ENCODE peak calls at places on chromosomes 13 and 19, in five cellular contexts. One of them, this sample, is unnamed.
A peak's percentile ranks its signal among the peaks of the same experiment; 100 is the strongest.

GRCh38 chr13:58134525-58134924 is 503.0 kb downstream of the PCDH17 start:
- DNase-seq in left ventricle myocardium inferior: no peak
- DNase-seq in tibial nerve: no peak
- DNase-seq in left lung: peak; percentile 14
- DNase-seq in A673: no peak
- DNase-seq in this sample: no peak

GRCh38 chr13:79385694-79386093 is 20.4 kb downstream of the RBM26 start:
- DNase-seq in left ventricle myocardium inferior: no peak
- DNase-seq in tibial nerve: no peak
- DNase-seq in left lung: no peak
- DNase-seq in A673: no peak
- DNase-seq in this sample: no peak

GRCh38 chr19:6260912-6261636 is 18.7 kb downstream of the MLLT1 start:
- DNase-seq in left ventricle myocardium inferior: no peak
- DNase-seq in tibial nerve: no peak
- DNase-seq in left lung: no peak
- DNase-seq in A673: peak; percentile 44
- DNase-seq in this sample: peak; percentile 24

GRCh38 chr19:41529484-41530183 is 46.3 kb upstream of the CEACAM21 start:
- DNase-seq in left ventricle myocardium inferior: no peak
- DNase-seq in tibial nerve: no peak
- DNase-seq in left lung: no peak
- DNase-seq in A673: no peak
- DNase-seq in this sample: no peak

GRCh38 chr13:74064805-74065204 is 69.4 kb downstream of the KLF12 start:
- DNase-seq in left ventricle myocardium inferior: no peak
- DNase-seq in tibial nerve: no peak
- DNase-seq in left lung: no peak
- DNase-seq in A673: no peak
- DNase-seq in this sample: no peak

GRCh38 chr13:20369886-20370361 is 137.8 kb upstream of the GJB6 start:
- DNase-seq in left ventricle myocardium inferior: no peak
- DNase-seq in tibial nerve: no peak
- DNase-seq in left lung: no peak
- DNase-seq in A673: no peak
- DNase-seq in this sample: no peak

GRCh38 chr13:74251778-74252519 is 117.7 kb upstream of the KLF12 start:
- DNase-seq in left ventricle myocardium inferior: no peak
- DNase-seq in tibial nerve: no peak
- DNase-seq in left lung: no peak
- DNase-seq in A673: no peak
- DNase-seq in this sample: no peak

GRCh38 chr19:43774103-43774939 is 6.5 kb downstream of the KCNN4 start:
- DNase-seq in left ventricle myocardium inferior: peak; percentile 68
- DNase-seq in tibial nerve: no peak
- DNase-seq in left lung: peak; percentile 87
- DNase-seq in A673: no peak
- DNase-seq in this sample: peak; percentile 67

GRCh38 chr19:55173717-55174409 is 6.2 kb downstream of the SYT5 start:
- DNase-seq in left ventricle myocardium inferior: peak; percentile 63
- DNase-seq in tibial nerve: no peak
- DNase-seq in left lung: no peak
- DNase-seq in A673: peak; percentile 88
- DNase-seq in this sample: peak; percentile 59

GRCh38 chr13:38348890-38349289 is 761 bp upstream of the UFM1 start:
- DNase-seq in left ventricle myocardium inferior: no peak
- DNase-seq in tibial nerve: no peak
- DNase-seq in left lung: no peak
- DNase-seq in A673: no peak
- DNase-seq in this sample: no peak

GRCh38 chr19:7900931-7901330 is 2.7 kb upstream of the MAP2K7 start:
- DNase-seq in left ventricle myocardium inferior: no peak
- DNase-seq in tibial nerve: no peak
- DNase-seq in left lung: no peak
- DNase-seq in A673: no peak
- DNase-seq in this sample: no peak

GRCh38 chr19:53980553-53981407 is 10.7 kb upstream of the CACNG6 start:
- DNase-seq in left ventricle myocardium inferior: no peak
- DNase-seq in tibial nerve: no peak
- DNase-seq in left lung: no peak
- DNase-seq in A673: peak; percentile 76
- DNase-seq in this sample: no peak

GRCh38 chr13:39900106-39900750 is 244.8 kb downstream of the COG6 start:
- DNase-seq in left ventricle myocardium inferior: no peak
- DNase-seq in tibial nerve: no peak
- DNase-seq in left lung: no peak
- DNase-seq in A673: peak; percentile 18
- DNase-seq in this sample: no peak

GRCh38 chr19:51372649-51373504 is at the start of gene NKG7:
- DNase-seq in left ventricle myocardium inferior: no peak
- DNase-seq in tibial nerve: no peak
- DNase-seq in left lung: no peak
- DNase-seq in A673: no peak
- DNase-seq in this sample: no peak

GRCh38 chr13:41827507-41828213 is 133.2 kb downstream of the VWA8 start:
- DNase-seq in left ventricle myocardium inferior: no peak
- DNase-seq in tibial nerve: no peak
- DNase-seq in left lung: no peak
- DNase-seq in A673: peak; percentile 52
- DNase-seq in this sample: peak; percentile 18

GRCh38 chr13:30576528-30576927 is 41.2 kb upstream of the USPL1 start:
- DNase-seq in left ventricle myocardium inferior: no peak
- DNase-seq in tibial nerve: no peak
- DNase-seq in left lung: no peak
- DNase-seq in A673: peak; percentile 61
- DNase-seq in this sample: no peak

GRCh38 chr19:35436477-35437141 is 11.4 kb upstream of the FFAR2 start:
- DNase-seq in left ventricle myocardium inferior: no peak
- DNase-seq in tibial nerve: no peak
- DNase-seq in left lung: peak; percentile 72
- DNase-seq in A673: peak; percentile 63
- DNase-seq in this sample: no peak

GRCh38 chr19:7869910-7870511 is 4.2 kb downstream of the PRR36 start:
- DNase-seq in left ventricle myocardium inferior: no peak
- DNase-seq in tibial nerve: no peak
- DNase-seq in left lung: no peak
- DNase-seq in A673: peak; percentile 93
- DNase-seq in this sample: no peak

GRCh38 chr19:2469102-2469914 is 6.6 kb upstream of the GADD45B start:
- DNase-seq in left ventricle myocardium inferior: no peak
- DNase-seq in tibial nerve: no peak
- DNase-seq in left lung: no peak
- DNase-seq in A673: peak; percentile 92
- DNase-seq in this sample: no peak

GRCh38 chr19:2039082-2039958 is 11.7 kb downstream of the MKNK2 start:
- DNase-seq in left ventricle myocardium inferior: no peak
- DNase-seq in tibial nerve: no peak
- DNase-seq in left lung: peak; percentile 79
- DNase-seq in A673: no peak
- DNase-seq in this sample: no peak

GRCh38 chr19:16330368-16330801 is 5.8 kb downstream of the KLF2 start:
- DNase-seq in left ventricle myocardium inferior: peak; percentile 63
- DNase-seq in tibial nerve: no peak
- DNase-seq in left lung: peak; percentile 92
- DNase-seq in A673: no peak
- DNase-seq in this sample: peak; percentile 81
- H3K4me1 ChIP-seq in left ventricle myocardium inferior: peaks cover 52% of the 10 kb centered on the region
- H3K4me1 ChIP-seq in tibial nerve: peaks cover 29% of the 10 kb centered on the region
- H3K4me1 ChIP-seq in left lung: peaks cover 73% of the 10 kb centered on the region
- H3K4me1 ChIP-seq in A673: no peaks in the 10 kb centered on the region
- H3K4me1 ChIP-seq in this sample: no peaks in the 10 kb centered on the region

GRCh38 chr19:49857061-49857833 is 6.3 kb downstream of the PTOV1 start:
- DNase-seq in left ventricle myocardium inferior: no peak
- DNase-seq in tibial nerve: no peak
- DNase-seq in left lung: peak; percentile 75
- DNase-seq in A673: no peak
- DNase-seq in this sample: peak; percentile 51

GRCh38 chr19:49858591-49858985 is 7.6 kb downstream of the PTOV1 start:
- DNase-seq in left ventricle myocardium inferior: no peak
- DNase-seq in tibial nerve: peak; percentile 14
- DNase-seq in left lung: peak; percentile 70
- DNase-seq in A673: no peak
- DNase-seq in this sample: peak; percentile 48

GRCh38 chr19:49859838-49860715 is 7.3 kb downstream of the PNKP start:
- DNase-seq in left ventricle myocardium inferior: no peak
- DNase-seq in tibial nerve: no peak
- DNase-seq in left lung: peak; percentile 55
- DNase-seq in A673: no peak
- DNase-seq in this sample: peak; percentile 47

GRCh38 chr19:49856574-49857021 is 5.6 kb downstream of the PTOV1 start:
- DNase-seq in left ventricle myocardium inferior: no peak
- DNase-seq in tibial nerve: no peak
- DNase-seq in left lung: peak; percentile 73
- DNase-seq in A673: no peak
- DNase-seq in this sample: peak; percentile 46

GRCh38 chr19:49857834-49858590 is 7.1 kb downstream of the PTOV1 start:
- DNase-seq in left ventricle myocardium inferior: no peak
- DNase-seq in tibial nerve: peak; percentile 13
- DNase-seq in left lung: peak; percentile 39
- DNase-seq in A673: no peak
- DNase-seq in this sample: peak; percentile 50
- TF ChIP-seq CTCF in left ventricle myocardium inferior: no peak
- TF ChIP-seq CTCF in tibial nerve: no peak
- TF ChIP-seq CTCF in left lung: no peak
- TF ChIP-seq CTCF in A673: no peak
- TF ChIP-seq CTCF in this sample: no peak

GRCh38 chr19:47507031-47507430 is 7.8 kb downstream of the NAPA start:
- DNase-seq in left ventricle myocardium inferior: no peak
- DNase-seq in tibial nerve: no peak
- DNase-seq in left lung: peak; percentile 24
- DNase-seq in A673: no peak
- DNase-seq in this sample: no peak

GRCh38 chr19:47507924-47508553 is 6.8 kb downstream of the NAPA start:
- DNase-seq in left ventricle myocardium inferior: no peak
- DNase-seq in tibial nerve: no peak
- DNase-seq in left lung: peak; percentile 49
- DNase-seq in A673: no peak
- DNase-seq in this sample: no peak

GRCh38 chr19:47509973-47510372 is 4.9 kb downstream of the NAPA start:
- DNase-seq in left ventricle myocardium inferior: no peak
- DNase-seq in tibial nerve: no peak
- DNase-seq in left lung: peak; percentile 48
- DNase-seq in A673: no peak
- DNase-seq in this sample: no peak

GRCh38 chr19:47509170-47509847 is 5.6 kb downstream of the NAPA start:
- DNase-seq in left ventricle myocardium inferior: no peak
- DNase-seq in tibial nerve: no peak
- DNase-seq in left lung: peak; percentile 42
- DNase-seq in A673: no peak
- DNase-seq in this sample: no peak

DNA sequence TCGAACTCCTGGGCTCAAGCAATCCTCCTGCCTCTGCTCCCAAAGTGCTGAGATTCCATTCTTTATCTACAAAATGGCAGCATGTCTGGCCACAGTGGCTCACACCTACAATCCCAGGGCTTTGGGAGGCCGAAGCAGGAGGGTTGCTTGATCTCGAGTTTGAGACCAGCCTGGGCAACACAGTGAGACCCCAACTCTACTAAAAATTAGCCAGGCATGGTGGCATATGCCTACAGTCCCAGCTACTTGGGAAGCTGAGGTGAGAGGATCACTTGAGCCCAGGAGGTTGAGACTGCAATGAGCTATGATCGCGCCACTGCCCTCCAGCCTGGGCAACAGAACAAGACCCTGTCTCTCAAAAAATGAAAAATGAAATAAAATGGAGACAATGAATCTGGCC is 6.1 kb downstream of the NAPA start:
- DNase-seq in left ventricle myocardium inferior: no peak
- DNase-seq in tibial nerve: no peak
- DNase-seq in left lung: peak; percentile 26
- DNase-seq in A673: no peak
- DNase-seq in this sample: no peak
- H3K4me1 ChIP-seq in left ventricle myocardium inferior: peaks cover 91% of the 10 kb centered on the region
- H3K4me1 ChIP-seq in tibial nerve: peaks cover 65% of the 10 kb centered on the region
- H3K4me1 ChIP-seq in left lung: peaks cover 70% of the 10 kb centered on the region
- H3K4me1 ChIP-seq in A673: no peaks in the 10 kb centered on the region
- H3K4me1 ChIP-seq in this sample: no peaks in the 10 kb centered on the region

GRCh38 chr19:33373701-33374405 is at the start of gene CEBPG:
- DNase-seq in left ventricle myocardium inferior: peak; percentile 59
- DNase-seq in tibial nerve: no peak
- DNase-seq in left lung: peak; percentile 97
- DNase-seq in A673: peak; percentile 62
- DNase-seq in this sample: peak; percentile 71
- TF ChIP-seq CTCF in left ventricle myocardium inferior: peak; percentile 35
- TF ChIP-seq CTCF in tibial nerve: no peak
- TF ChIP-seq CTCF in left lung: no peak
- TF ChIP-seq CTCF in A673: no peak
- TF ChIP-seq CTCF in this sample: peak; percentile 7

GRCh38 chr13:23789576-23790346 is 99.4 kb downstream of the MIPEP start:
- DNase-seq in left ventricle myocardium inferior: no peak
- DNase-seq in tibial nerve: no peak
- DNase-seq in left lung: no peak
- DNase-seq in A673: no peak
- DNase-seq in this sample: no peak
- H3K4me1 ChIP-seq in left ventricle myocardium inferior: peaks cover 24% of the 10 kb centered on the region
- H3K4me1 ChIP-seq in tibial nerve: no peaks in the 10 kb centered on the region
- H3K4me1 ChIP-seq in left lung: peaks cover 7% of the 10 kb centered on the region
- H3K4me1 ChIP-seq in A673: no peaks in the 10 kb centered on the region
- H3K4me1 ChIP-seq in this sample: no peaks in the 10 kb centered on the region

GRCh38 chr13:72782717-72783116 is 784 bp downstream of the PIBF1 start:
- DNase-seq in left ventricle myocardium inferior: no peak
- DNase-seq in tibial nerve: no peak
- DNase-seq in left lung: no peak
- DNase-seq in A673: peak; percentile 12
- DNase-seq in this sample: no peak

DNA sequence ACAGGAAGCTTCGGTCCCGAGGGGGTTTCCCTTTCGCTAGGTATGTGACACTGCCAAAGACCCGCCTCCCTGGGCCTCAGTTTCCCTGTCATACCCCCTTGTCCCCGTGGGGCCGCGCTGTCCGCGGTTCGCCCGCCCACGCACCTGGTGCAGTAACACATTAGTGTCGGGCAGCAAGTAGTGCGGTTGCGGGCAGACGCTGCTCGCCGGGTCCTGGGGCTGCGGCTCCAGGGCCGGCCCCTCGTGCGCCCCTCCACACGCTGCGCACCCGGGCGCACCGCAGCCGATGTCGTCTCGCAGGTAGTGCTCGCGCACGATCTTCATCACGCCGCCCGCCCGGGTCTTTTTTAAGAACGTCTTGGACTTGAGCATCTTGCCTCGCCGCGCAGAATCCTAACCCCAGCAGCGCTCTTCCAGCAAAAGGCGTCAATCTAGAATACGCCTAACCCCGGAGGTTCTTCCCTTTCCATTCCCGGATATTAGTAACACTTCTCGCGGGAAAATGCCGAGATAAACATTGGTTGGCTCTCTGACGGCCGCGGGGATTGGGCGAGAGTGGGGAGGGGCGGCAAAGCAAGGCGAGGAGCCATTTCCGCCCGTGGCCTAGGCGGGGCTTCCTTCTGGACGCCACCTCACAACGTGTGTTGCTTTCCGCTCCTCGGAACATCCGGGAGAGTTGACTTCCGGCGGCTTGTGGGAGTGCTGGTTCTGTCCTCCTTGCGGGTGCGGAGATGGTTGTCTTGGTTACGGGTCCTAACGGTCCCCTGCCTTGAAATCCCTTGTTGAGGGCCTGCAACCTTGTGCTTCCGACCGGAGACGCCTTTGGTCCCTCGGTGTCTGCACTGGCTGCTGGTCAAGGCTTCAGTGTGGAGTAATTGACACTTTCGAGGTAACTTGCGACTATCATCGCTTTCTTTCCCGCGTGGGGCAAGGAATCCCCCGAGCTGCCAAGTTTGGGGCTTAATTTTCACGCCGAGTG is at the start of the genes DIS3 and PIBF1:
- DNase-seq in left ventricle myocardium inferior: peak; percentile 97
- DNase-seq in tibial nerve: peak; percentile 93
- DNase-seq in left lung: peak; percentile 98
- DNase-seq in A673: peak; percentile 99
- DNase-seq in this sample: peak; percentile 99
- TF ChIP-seq CTCF in left ventricle myocardium inferior: peak; percentile 16
- TF ChIP-seq CTCF in tibial nerve: no peak
- TF ChIP-seq CTCF in left lung: no peak
- TF ChIP-seq CTCF in A673: no peak
- TF ChIP-seq CTCF in this sample: peak; percentile 7